ENCODE peak calls at places on chromosomes 1 and 21, in nine cellular contexts. One of them, this sample, is unnamed.
A peak's percentile ranks its signal among the peaks of the same experiment; 100 is the strongest.

GRCh38 chr1:28971980-28972771 is 57.8 kb downstream of the EPB41 start:
- DNase-seq in NCI-H345: no peak
- DNase-seq in A549: no peak
- DNase-seq in fibroblast of pulmonary artery: peak; percentile 70
- DNase-seq in activated T-cell treated with anti-CD3 and anti-CD28 coated beads for 1 hour: no peak
- DNase-seq in testis: no peak
- DNase-seq in coronary artery: no peak
- DNase-seq in cardiac fibroblast: peak; percentile 94
- DNase-seq in myocyte: peak; percentile 24
- DNase-seq in this sample: peak; percentile 35

GRCh38 chr1:227587968-227588367 is 24.6 kb downstream of the ZNF678 start:
- DNase-seq in myocyte: no peak
- DNase-seq in cardiac fibroblast: no peak
- DNase-seq in NCI-H345: no peak
- DNase-seq in coronary artery: no peak
- DNase-seq in activated T-cell treated with anti-CD3 and anti-CD28 coated beads for 1 hour: no peak
- DNase-seq in fibroblast of pulmonary artery: no peak
- DNase-seq in testis: no peak
- DNase-seq in A549: no peak
- DNase-seq in this sample: no peak

GRCh38 chr1:153526132-153526543 is 9.7 kb downstream of the S100A6 start:
- DNase-seq in cardiac fibroblast: no peak
- DNase-seq in activated T-cell treated with anti-CD3 and anti-CD28 coated beads for 1 hour: no peak
- DNase-seq in fibroblast of pulmonary artery: no peak
- DNase-seq in testis: no peak
- DNase-seq in myocyte: no peak
- DNase-seq in coronary artery: no peak
- DNase-seq in A549: no peak
- DNase-seq in NCI-H345: peak; percentile 95
- DNase-seq in this sample: peak; percentile 77

GRCh38 chr1:94236630-94237290 is 624 bp downstream of the ARHGAP29 start:
- DNase-seq in A549: no peak
- DNase-seq in fibroblast of pulmonary artery: peak; percentile 56
- DNase-seq in activated T-cell treated with anti-CD3 and anti-CD28 coated beads for 1 hour: no peak
- DNase-seq in myocyte: peak; percentile 58
- DNase-seq in testis: peak; percentile 69
- DNase-seq in coronary artery: no peak
- DNase-seq in NCI-H345: peak; percentile 57
- DNase-seq in cardiac fibroblast: peak; percentile 55
- DNase-seq in this sample: peak; percentile 25

GRCh38 chr1:220751130-220751529 is 3.0 kb downstream of the MTARC2 start:
- DNase-seq in cardiac fibroblast: no peak
- DNase-seq in activated T-cell treated with anti-CD3 and anti-CD28 coated beads for 1 hour: no peak
- DNase-seq in A549: no peak
- DNase-seq in NCI-H345: no peak
- DNase-seq in myocyte: no peak
- DNase-seq in fibroblast of pulmonary artery: no peak
- DNase-seq in coronary artery: no peak
- DNase-seq in testis: no peak
- DNase-seq in this sample: no peak

GRCh38 chr1:40662151-40662550 is 3.3 kb downstream of the RIMS3 start:
- DNase-seq in coronary artery: no peak
- DNase-seq in cardiac fibroblast: no peak
- DNase-seq in NCI-H345: no peak
- DNase-seq in fibroblast of pulmonary artery: no peak
- DNase-seq in testis: no peak
- DNase-seq in myocyte: no peak
- DNase-seq in A549: no peak
- DNase-seq in activated T-cell treated with anti-CD3 and anti-CD28 coated beads for 1 hour: no peak
- DNase-seq in this sample: no peak

GRCh38 chr1:12516741-12517140 is 101.3 kb downstream of the DHRS3 start:
- DNase-seq in cardiac fibroblast: no peak
- DNase-seq in NCI-H345: no peak
- DNase-seq in fibroblast of pulmonary artery: no peak
- DNase-seq in activated T-cell treated with anti-CD3 and anti-CD28 coated beads for 1 hour: no peak
- DNase-seq in testis: no peak
- DNase-seq in A549: no peak
- DNase-seq in myocyte: no peak
- DNase-seq in coronary artery: no peak
- DNase-seq in this sample: no peak

GRCh38 chr21:38089763-38090046 is 167.1 kb upstream of the KCNJ15 start:
- DNase-seq in NCI-H345: no peak
- DNase-seq in A549: no peak
- DNase-seq in testis: no peak
- DNase-seq in fibroblast of pulmonary artery: no peak
- DNase-seq in myocyte: no peak
- DNase-seq in activated T-cell treated with anti-CD3 and anti-CD28 coated beads for 1 hour: no peak
- DNase-seq in cardiac fibroblast: no peak
- DNase-seq in coronary artery: no peak
- DNase-seq in this sample: no peak

GRCh38 chr1:222817529-222817928 is 2.7 kb downstream of the DISP1 start:
- DNase-seq in testis: no peak
- DNase-seq in activated T-cell treated with anti-CD3 and anti-CD28 coated beads for 1 hour: no peak
- DNase-seq in myocyte: peak; percentile 59
- DNase-seq in NCI-H345: no peak
- DNase-seq in A549: peak; percentile 41
- DNase-seq in fibroblast of pulmonary artery: peak; percentile 82
- DNase-seq in coronary artery: no peak
- DNase-seq in cardiac fibroblast: peak; percentile 99
- DNase-seq in this sample: peak; percentile 30

GRCh38 chr1:44031051-44031899 is at the start of gene SLC6A9:
- DNase-seq in myocyte: peak; percentile 13
- DNase-seq in cardiac fibroblast: peak; percentile 80
- DNase-seq in NCI-H345: peak; percentile 30
- DNase-seq in fibroblast of pulmonary artery: peak; percentile 72
- DNase-seq in coronary artery: peak; percentile 81
- DNase-seq in A549: no peak
- DNase-seq in testis: peak; percentile 60
- DNase-seq in activated T-cell treated with anti-CD3 and anti-CD28 coated beads for 1 hour: peak; percentile 6
- DNase-seq in this sample: peak; percentile 84

GRCh38 chr1:23194119-23194984 is 22.9 kb downstream of the HTR1D start:
- DNase-seq in coronary artery: no peak
- DNase-seq in A549: peak; percentile 75
- DNase-seq in cardiac fibroblast: peak; percentile 98
- DNase-seq in NCI-H345: no peak
- DNase-seq in fibroblast of pulmonary artery: peak; percentile 86
- DNase-seq in testis: no peak
- DNase-seq in activated T-cell treated with anti-CD3 and anti-CD28 coated beads for 1 hour: no peak
- DNase-seq in myocyte: peak; percentile 93
- DNase-seq in this sample: no peak

GRCh38 chr1:55542901-55543504 is 327.8 kb upstream of the USP24 start:
- DNase-seq in cardiac fibroblast: peak; percentile 77
- DNase-seq in fibroblast of pulmonary artery: peak; percentile 20
- DNase-seq in testis: no peak
- DNase-seq in A549: no peak
- DNase-seq in myocyte: no peak
- DNase-seq in activated T-cell treated with anti-CD3 and anti-CD28 coated beads for 1 hour: no peak
- DNase-seq in coronary artery: no peak
- DNase-seq in NCI-H345: no peak
- DNase-seq in this sample: no peak

GRCh38 chr21:31186916-31187315 is 148.6 kb upstream of the KRTAP19-8 start:
- DNase-seq in A549: no peak
- DNase-seq in fibroblast of pulmonary artery: no peak
- DNase-seq in myocyte: no peak
- DNase-seq in activated T-cell treated with anti-CD3 and anti-CD28 coated beads for 1 hour: no peak
- DNase-seq in coronary artery: no peak
- DNase-seq in NCI-H345: no peak
- DNase-seq in testis: no peak
- DNase-seq in cardiac fibroblast: no peak
- DNase-seq in this sample: no peak

GRCh38 chr1:94416901-94417701 is 1.1 kb upstream of the ABCD3 start:
- DNase-seq in A549: no peak
- DNase-seq in myocyte: peak; percentile 34
- DNase-seq in activated T-cell treated with anti-CD3 and anti-CD28 coated beads for 1 hour: no peak
- DNase-seq in coronary artery: no peak
- DNase-seq in testis: peak; percentile 83
- DNase-seq in NCI-H345: no peak
- DNase-seq in cardiac fibroblast: peak; percentile 77
- DNase-seq in fibroblast of pulmonary artery: peak; percentile 90
- DNase-seq in this sample: peak; percentile 79

GRCh38 chr21:39518055-39518844 is 66.5 kb downstream of the SH3BGR start:
- DNase-seq in activated T-cell treated with anti-CD3 and anti-CD28 coated beads for 1 hour: peak; percentile 15
- DNase-seq in myocyte: peak; percentile 60
- DNase-seq in testis: peak; percentile 59
- DNase-seq in fibroblast of pulmonary artery: peak; percentile 53
- DNase-seq in coronary artery: no peak
- DNase-seq in A549: peak; percentile 69
- DNase-seq in cardiac fibroblast: peak; percentile 57
- DNase-seq in NCI-H345: peak; percentile 93
- DNase-seq in this sample: no peak

GRCh38 chr1:39917825-39918224 is 16.1 kb upstream of the MYCL start:
- DNase-seq in testis: no peak
- DNase-seq in coronary artery: no peak
- DNase-seq in activated T-cell treated with anti-CD3 and anti-CD28 coated beads for 1 hour: no peak
- DNase-seq in NCI-H345: no peak
- DNase-seq in cardiac fibroblast: no peak
- DNase-seq in fibroblast of pulmonary artery: no peak
- DNase-seq in myocyte: peak; percentile 13
- DNase-seq in A549: no peak
- DNase-seq in this sample: no peak

GRCh38 chr1:154703207-154703606 is 95.2 kb upstream of the ADAR start:
- DNase-seq in cardiac fibroblast: peak; percentile 8
- DNase-seq in myocyte: peak; percentile 36
- DNase-seq in fibroblast of pulmonary artery: peak; percentile 30
- DNase-seq in coronary artery: no peak
- DNase-seq in testis: no peak
- DNase-seq in NCI-H345: no peak
- DNase-seq in activated T-cell treated with anti-CD3 and anti-CD28 coated beads for 1 hour: no peak
- DNase-seq in A549: no peak
- DNase-seq in this sample: no peak

GRCh38 chr1:6180215-6180577 is at the start of gene CHD5:
- DNase-seq in myocyte: no peak
- DNase-seq in NCI-H345: peak; percentile 35
- DNase-seq in testis: peak; percentile 61
- DNase-seq in activated T-cell treated with anti-CD3 and anti-CD28 coated beads for 1 hour: no peak
- DNase-seq in cardiac fibroblast: no peak
- DNase-seq in A549: no peak
- DNase-seq in fibroblast of pulmonary artery: no peak
- DNase-seq in coronary artery: no peak
- DNase-seq in this sample: no peak

GRCh38 chr1:84146375-84147032 is 2.4 kb downstream of the PRKACB start:
- DNase-seq in testis: no peak
- DNase-seq in cardiac fibroblast: peak; percentile 82
- DNase-seq in NCI-H345: no peak
- DNase-seq in A549: no peak
- DNase-seq in fibroblast of pulmonary artery: peak; percentile 67
- DNase-seq in myocyte: no peak
- DNase-seq in coronary artery: no peak
- DNase-seq in activated T-cell treated with anti-CD3 and anti-CD28 coated beads for 1 hour: no peak
- DNase-seq in this sample: no peak

GRCh38 chr1:169779150-169779549 is 15.6 kb downstream of the METTL18 start:
- DNase-seq in testis: no peak
- DNase-seq in activated T-cell treated with anti-CD3 and anti-CD28 coated beads for 1 hour: no peak
- DNase-seq in A549: no peak
- DNase-seq in cardiac fibroblast: no peak
- DNase-seq in coronary artery: no peak
- DNase-seq in myocyte: no peak
- DNase-seq in NCI-H345: no peak
- DNase-seq in fibroblast of pulmonary artery: no peak
- DNase-seq in this sample: no peak

GRCh38 chr1:156813750-156814570 is 2.7 kb downstream of the SH2D2A start:
- DNase-seq in fibroblast of pulmonary artery: peak; percentile 50
- DNase-seq in cardiac fibroblast: peak; percentile 37
- DNase-seq in testis: peak; percentile 77
- DNase-seq in NCI-H345: peak; percentile 30
- DNase-seq in A549: peak; percentile 73
- DNase-seq in coronary artery: no peak
- DNase-seq in myocyte: no peak
- DNase-seq in activated T-cell treated with anti-CD3 and anti-CD28 coated beads for 1 hour: peak; percentile 64
- DNase-seq in this sample: peak; percentile 74

GRCh38 chr1:151282883-151283725 is 1.0 kb downstream of the ZNF687 start:
- DNase-seq in coronary artery: no peak
- DNase-seq in testis: peak; percentile 47
- DNase-seq in A549: peak; percentile 43
- DNase-seq in fibroblast of pulmonary artery: no peak
- DNase-seq in NCI-H345: peak; percentile 62
- DNase-seq in activated T-cell treated with anti-CD3 and anti-CD28 coated beads for 1 hour: peak; percentile 12
- DNase-seq in cardiac fibroblast: no peak
- DNase-seq in myocyte: peak; percentile 16
- DNase-seq in this sample: peak; percentile 55

GRCh38 chr1:25583519-25584370 is 32.8 kb upstream of the MAN1C1 start:
- DNase-seq in activated T-cell treated with anti-CD3 and anti-CD28 coated beads for 1 hour: no peak
- DNase-seq in coronary artery: no peak
- DNase-seq in A549: no peak
- DNase-seq in NCI-H345: no peak
- DNase-seq in testis: no peak
- DNase-seq in fibroblast of pulmonary artery: no peak
- DNase-seq in myocyte: no peak
- DNase-seq in cardiac fibroblast: no peak
- DNase-seq in this sample: no peak

GRCh38 chr1:67149179-67149770 is 14.5 kb upstream of the C1orf141 start:
- DNase-seq in A549: peak; percentile 18
- DNase-seq in activated T-cell treated with anti-CD3 and anti-CD28 coated beads for 1 hour: peak; percentile 45
- DNase-seq in myocyte: peak; percentile 84
- DNase-seq in NCI-H345: peak; percentile 26
- DNase-seq in testis: peak; percentile 83
- DNase-seq in fibroblast of pulmonary artery: peak; percentile 89
- DNase-seq in cardiac fibroblast: peak; percentile 91
- DNase-seq in coronary artery: no peak
- DNase-seq in this sample: peak; percentile 78

GRCh38 chr1:71561729-71562128 is 480.9 kb upstream of the ZRANB2 start:
- DNase-seq in cardiac fibroblast: peak; percentile 77
- DNase-seq in NCI-H345: no peak
- DNase-seq in fibroblast of pulmonary artery: peak; percentile 76
- DNase-seq in testis: no peak
- DNase-seq in myocyte: peak; percentile 53
- DNase-seq in activated T-cell treated with anti-CD3 and anti-CD28 coated beads for 1 hour: no peak
- DNase-seq in coronary artery: no peak
- DNase-seq in A549: no peak
- DNase-seq in this sample: no peak

GRCh38 chr1:206658264-206658980 is 23.1 kb downstream of the DYRK3 start:
- DNase-seq in testis: peak; percentile 32
- DNase-seq in coronary artery: no peak
- DNase-seq in NCI-H345: peak; percentile 11
- DNase-seq in A549: peak; percentile 81
- DNase-seq in fibroblast of pulmonary artery: no peak
- DNase-seq in cardiac fibroblast: peak; percentile 28
- DNase-seq in activated T-cell treated with anti-CD3 and anti-CD28 coated beads for 1 hour: no peak
- DNase-seq in myocyte: peak; percentile 95
- DNase-seq in this sample: no peak

GRCh38 chr1:184457500-184457899 is 70.7 kb downstream of the C1orf21 start:
- DNase-seq in A549: no peak
- DNase-seq in myocyte: peak; percentile 13
- DNase-seq in activated T-cell treated with anti-CD3 and anti-CD28 coated beads for 1 hour: no peak
- DNase-seq in fibroblast of pulmonary artery: peak; percentile 18
- DNase-seq in testis: no peak
- DNase-seq in cardiac fibroblast: no peak
- DNase-seq in coronary artery: no peak
- DNase-seq in NCI-H345: peak; percentile 10
- DNase-seq in this sample: no peak

GRCh38 chr1:178192686-178193085 is 98.8 kb downstream of the RASAL2 start:
- DNase-seq in A549: peak; percentile 54
- DNase-seq in NCI-H345: no peak
- DNase-seq in testis: peak; percentile 16
- DNase-seq in coronary artery: no peak
- DNase-seq in cardiac fibroblast: peak; percentile 94
- DNase-seq in myocyte: peak; percentile 74
- DNase-seq in activated T-cell treated with anti-CD3 and anti-CD28 coated beads for 1 hour: no peak
- DNase-seq in fibroblast of pulmonary artery: peak; percentile 91
- DNase-seq in this sample: peak; percentile 34

GRCh38 chr1:85628791-85629531 is 48.4 kb downstream of the CCN1 start:
- DNase-seq in NCI-H345: peak; percentile 42
- DNase-seq in coronary artery: no peak
- DNase-seq in A549: peak; percentile 73
- DNase-seq in cardiac fibroblast: peak; percentile 93
- DNase-seq in myocyte: peak; percentile 95
- DNase-seq in testis: no peak
- DNase-seq in activated T-cell treated with anti-CD3 and anti-CD28 coated beads for 1 hour: no peak
- DNase-seq in fibroblast of pulmonary artery: peak; percentile 79
- DNase-seq in this sample: no peak

GRCh38 chr1:8706995-8707396 is 110.4 kb downstream of the RERE start:
- DNase-seq in fibroblast of pulmonary artery: peak; percentile 68
- DNase-seq in testis: no peak
- DNase-seq in cardiac fibroblast: no peak
- DNase-seq in activated T-cell treated with anti-CD3 and anti-CD28 coated beads for 1 hour: no peak
- DNase-seq in myocyte: peak; percentile 21
- DNase-seq in NCI-H345: peak; percentile 95
- DNase-seq in coronary artery: no peak
- DNase-seq in A549: no peak
- DNase-seq in this sample: no peak

GRCh38 chr1:100461222-100461621 is 76.7 kb upstream of the GPR88 start:
- DNase-seq in activated T-cell treated with anti-CD3 and anti-CD28 coated beads for 1 hour: no peak
- DNase-seq in cardiac fibroblast: no peak
- DNase-seq in A549: no peak
- DNase-seq in coronary artery: no peak
- DNase-seq in myocyte: no peak
- DNase-seq in NCI-H345: no peak
- DNase-seq in testis: peak; percentile 62
- DNase-seq in fibroblast of pulmonary artery: no peak
- DNase-seq in this sample: no peak

This sample was measured in adrenal gland.